ENCODE peak calls at places on chromosomes 11 and 22, in nine cellular contexts. U, P, O, C, S, A, Z, H and M are unnamed samples. For H3K4me1, the result is how much of the 10 kb centered on the place peaks cover.

GRCh38 chr11:81915045-81915444 is 818.6 kb downstream of the FAM181B start:
- DNase-seq in U (no peak), P (no peak), O (peak), C (peak), S (no peak), A (no peak), Z (no peak), H (no peak), M (no peak)

GRCh38 chr11:75166791-75167190 is 15.9 kb downstream of the SLCO2B1 start:
- DNase-seq in U (no peak), P (no peak), O (no peak), C (no peak), S (no peak), A (no peak), Z (no peak), H (no peak), M (no peak)

GRCh38 chr11:29227816-29228215 is 789.0 kb downstream of the KCNA4 start:
- DNase-seq in U (no peak), P (no peak), O (peak), C (no peak), S (no peak), A (no peak), Z (no peak), H (no peak), M (no peak)

GRCh38 chr11:103433976-103434375 is 324.8 kb downstream of the DYNC2H1 start:
- DNase-seq in U (no peak), P (no peak), O (peak), C (no peak), S (no peak), A (no peak), Z (no peak), H (no peak), M (no peak)

GRCh38 chr11:31956310-31956709 is 134.6 kb upstream of the RCN1 start:
- DNase-seq in U (no peak), P (no peak), O (no peak), C (no peak), S (no peak), A (no peak), Z (no peak), H (no peak), M (no peak)

GRCh38 chr11:12961615-12962014 is 47.5 kb upstream of the RASSF10 start:
- DNase-seq in U (no peak), P (no peak), O (peak), C (no peak), S (no peak), A (no peak), Z (no peak), H (no peak), M (no peak)

GRCh38 chr11:1392111-1392510 is 2.4 kb downstream of the BRSK2 start:
- DNase-seq in U (no peak), P (no peak), O (no peak), C (no peak), S (no peak), A (no peak), Z (no peak), H (no peak), M (no peak)

GRCh38 chr11:114279778-114280532 is 16.2 kb upstream of the NNMT start:
- DNase-seq in U (no peak), P (no peak), O (peak), C (no peak), S (no peak), A (no peak), Z (no peak), H (no peak), M (no peak)

GRCh38 chr22:39208013-39208680 is 36.6 kb downstream of the PDGFB start:
- DNase-seq in U (no peak), P (no peak), O (no peak), C (no peak), S (no peak), A (no peak), Z (no peak), H (no peak), M (no peak)

GRCh38 chr11:110295487-110296225 is 758 bp downstream of the RDX start:
- DNase-seq in U (peak), P (peak), O (peak), C (peak), S (peak), A (peak), Z (peak), H (peak), M (peak)

GRCh38 chr11:114202011-114202609 is 94.1 kb upstream of the NNMT start:
- DNase-seq in U (no peak), P (no peak), O (no peak), C (no peak), S (no peak), A (no peak), Z (no peak), H (no peak), M (no peak)

GRCh38 chr22:46165975-46166374 is 15.6 kb downstream of the PPARA start:
- DNase-seq in U (no peak), P (no peak), O (peak), C (no peak), S (no peak), A (no peak), Z (no peak), H (no peak), M (no peak)

DNA sequence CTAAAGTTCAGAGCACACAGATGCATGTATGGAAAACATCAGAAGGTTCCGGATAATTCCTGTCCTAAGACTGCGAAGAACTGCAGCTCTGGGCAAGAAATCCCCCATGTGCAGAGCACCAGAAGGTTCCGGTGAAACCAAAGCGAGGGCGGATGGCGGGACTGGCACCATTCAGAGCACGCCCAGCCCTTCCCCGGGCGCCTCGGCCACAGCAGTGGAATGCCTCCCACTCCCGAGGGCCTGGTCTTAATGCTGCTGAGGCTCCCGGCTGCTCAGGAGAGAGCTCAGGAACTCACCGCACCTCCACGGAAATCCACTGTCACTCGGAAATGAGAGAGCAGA is 43.1 kb downstream of the BRD1 start:
- DNase-seq in U (no peak), P (no peak), O (no peak), C (no peak), S (no peak), A (no peak), Z (no peak), H (no peak), M (no peak)
- H3K27ac ChIP-seq in U (no peak), P (no peak), O (no peak), C (no peak), S (no peak), A (no peak), Z (no peak), H (no peak), M (peak)

GRCh38 chr22:40679964-40680818 is 907 bp downstream of the MCHR1 start:
- DNase-seq in U (no peak), P (no peak), O (no peak), C (peak), S (peak), A (no peak), Z (no peak), H (no peak), M (no peak)

GRCh38 chr22:40679249-40679963 is at the start of gene MCHR1:
- DNase-seq in U (no peak), P (no peak), O (no peak), C (peak), S (peak), A (no peak), Z (no peak), H (no peak), M (no peak)

GRCh38 chr22:40678493-40679248 is 613 bp upstream of the MCHR1 start:
- DNase-seq in U (no peak), P (no peak), O (no peak), C (no peak), S (peak), A (no peak), Z (no peak), H (no peak), M (no peak)

GRCh38 chr22:40681451-40681850 is 2.2 kb downstream of the MCHR1 start:
- DNase-seq in U (no peak), P (no peak), O (no peak), C (no peak), S (no peak), A (no peak), Z (no peak), H (no peak), M (no peak)

DNA sequence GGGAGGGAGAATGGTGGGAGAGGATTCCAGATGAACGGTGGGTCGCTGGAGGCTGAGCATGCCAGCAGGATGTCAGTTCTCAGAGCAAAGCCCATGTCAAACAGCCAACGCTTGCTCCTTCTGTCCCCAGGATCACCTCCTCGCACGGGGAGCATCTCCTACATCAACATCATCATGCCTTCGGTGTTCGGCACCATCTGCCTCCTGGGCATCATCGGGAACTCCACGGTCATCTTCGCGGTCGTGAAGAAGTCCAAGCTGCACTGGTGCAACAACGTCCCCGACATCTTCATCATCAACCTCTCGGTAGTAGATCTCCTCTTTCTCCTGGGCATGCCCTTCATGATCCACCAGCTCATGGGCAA is 1.5 kb downstream of the MCHR1 start:
- DNase-seq in U (no peak), P (no peak), O (no peak), C (no peak), S (no peak), A (no peak), Z (no peak), H (no peak), M (no peak)
- H3K4me1 ChIP-seq in U (under half), P (under half), O (under half), C (under half), S (under half), A (under half), Z (under half), H (under half), M (under half)

DNA sequence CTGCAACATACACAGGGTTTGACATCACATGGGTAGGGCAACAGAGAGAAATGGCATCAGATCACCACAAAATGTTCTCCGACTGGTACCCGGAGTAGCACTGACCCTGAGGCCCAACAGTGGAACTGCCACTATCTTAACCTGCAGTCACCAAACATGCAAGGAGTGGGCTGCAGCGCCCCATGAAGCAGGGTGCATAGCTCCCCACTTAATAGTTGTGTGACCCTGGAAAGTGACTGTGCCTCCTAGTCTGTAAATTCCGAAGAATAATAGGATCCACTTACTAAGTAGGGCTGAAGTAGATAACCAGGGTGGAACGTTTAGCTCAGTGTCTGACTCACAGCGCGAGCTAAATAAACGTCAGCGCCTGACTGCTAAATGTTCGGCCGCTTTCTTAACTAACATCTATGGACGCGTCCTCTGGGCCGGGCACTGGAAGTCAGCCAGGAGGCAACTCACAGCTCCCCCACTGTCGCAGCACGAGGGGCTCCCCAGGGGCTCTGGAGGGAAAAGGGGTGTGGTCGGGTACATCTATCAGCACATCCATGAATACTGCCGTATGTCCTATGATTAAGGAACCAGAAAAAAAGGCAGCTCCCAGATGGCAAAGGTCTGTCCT is 777 bp downstream of the LTO1 start:
- DNase-seq in U (peak), P (peak), O (peak), C (peak), S (peak), A (no peak), Z (no peak), H (peak), M (peak)
- TF ChIP-seq CTCF in U (no peak), P (peak), O (no peak), C (no peak), S (no peak), A (no peak), Z (no peak), H (no peak), M (no peak)

DNA sequence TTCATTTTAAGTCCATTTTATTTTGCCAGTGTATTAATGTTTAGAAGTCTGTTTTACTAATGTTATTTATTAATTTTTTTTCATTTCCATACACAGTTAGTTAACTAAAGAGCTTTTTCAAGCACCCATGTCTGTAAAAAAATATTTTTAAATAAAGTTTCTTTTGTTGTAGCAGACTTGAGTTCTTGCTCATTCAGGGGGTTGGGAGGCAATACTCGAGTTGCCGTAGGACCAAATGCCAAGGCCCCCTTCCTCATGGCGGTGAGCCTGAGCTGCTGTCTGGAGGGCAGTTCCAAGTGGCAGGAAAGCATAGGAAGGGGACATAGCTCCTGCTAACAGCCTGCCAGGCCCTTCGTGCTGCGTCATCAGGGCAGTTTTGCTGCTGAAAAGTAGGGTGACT is 9.0 kb downstream of the MCAM start:
- DNase-seq in U (no peak), P (no peak), O (no peak), C (no peak), S (no peak), A (no peak), Z (no peak), H (no peak), M (no peak)
- H3K27ac ChIP-seq in U (no peak), P (no peak), O (no peak), C (no peak), S (no peak), A (peak), Z (peak), H (peak), M (peak)

GRCh38 chr22:29332886-29333496 is 17.5 kb upstream of the RASL10A start:
- DNase-seq in U (no peak), P (no peak), O (no peak), C (no peak), S (no peak), A (no peak), Z (no peak), H (no peak), M (no peak)

GRCh38 chr22:29335656-29336055 is 20.2 kb upstream of the RASL10A start:
- DNase-seq in U (no peak), P (no peak), O (no peak), C (no peak), S (no peak), A (no peak), Z (no peak), H (no peak), M (no peak)

GRCh38 chr22:29334148-29334547 is 18.7 kb upstream of the RASL10A start:
- DNase-seq in U (no peak), P (no peak), O (no peak), C (no peak), S (no peak), A (no peak), Z (no peak), H (no peak), M (no peak)

GRCh38 chr22:29336751-29337490 is 21.4 kb upstream of the RASL10A start:
- DNase-seq in U (no peak), P (peak), O (no peak), C (no peak), S (no peak), A (peak), Z (no peak), H (no peak), M (peak)

GRCh38 chr22:29334696-29335344 is 19.3 kb upstream of the RASL10A start:
- DNase-seq in U (no peak), P (no peak), O (no peak), C (no peak), S (no peak), A (no peak), Z (no peak), H (no peak), M (no peak)
- H3K4me1 ChIP-seq in U (under half), P (under half), O (under half), C (under half), S (under half), A (under half), Z (under half), H (under half), M (half or more)

DNA sequence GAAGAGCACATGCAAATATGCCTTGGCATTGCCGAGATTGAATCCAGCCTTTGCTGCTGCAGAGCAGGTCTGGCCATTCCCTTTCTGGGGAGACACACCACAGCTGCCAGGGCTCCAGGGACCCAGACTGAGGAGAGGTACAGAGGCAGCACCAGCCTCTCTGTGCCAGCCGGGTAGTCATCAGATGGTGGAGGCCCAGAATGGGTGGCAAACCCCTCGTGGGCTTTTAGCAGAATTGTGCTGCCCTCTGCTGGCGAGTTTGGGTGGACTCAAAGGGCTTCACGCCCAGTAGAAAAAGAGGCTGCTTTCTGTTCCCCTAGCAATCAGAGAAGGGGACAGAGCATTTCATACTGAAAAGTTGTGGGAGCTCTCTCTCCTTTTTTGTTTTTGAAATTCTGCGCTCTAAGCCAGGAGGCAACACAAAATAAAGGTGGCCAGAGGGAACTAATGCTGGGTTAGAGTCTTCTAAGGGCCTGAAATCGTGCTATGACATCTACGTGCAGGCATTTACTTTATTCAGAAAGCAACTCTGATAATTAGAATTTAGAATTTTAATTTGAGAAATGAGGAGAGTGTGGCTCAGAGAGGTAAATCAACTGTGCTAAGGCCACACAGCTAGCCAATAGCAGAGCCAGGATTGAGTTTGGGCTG is 158.8 kb upstream of the NAV2 start:
- DNase-seq in U (peak), P (peak), O (peak), C (peak), S (peak), A (peak), Z (peak), H (peak), M (peak)
- TF ChIP-seq CTCF in U (peak), P (peak), O (peak), C (peak), S (peak), A (peak), Z (peak), H (peak), M (peak)

DNA sequence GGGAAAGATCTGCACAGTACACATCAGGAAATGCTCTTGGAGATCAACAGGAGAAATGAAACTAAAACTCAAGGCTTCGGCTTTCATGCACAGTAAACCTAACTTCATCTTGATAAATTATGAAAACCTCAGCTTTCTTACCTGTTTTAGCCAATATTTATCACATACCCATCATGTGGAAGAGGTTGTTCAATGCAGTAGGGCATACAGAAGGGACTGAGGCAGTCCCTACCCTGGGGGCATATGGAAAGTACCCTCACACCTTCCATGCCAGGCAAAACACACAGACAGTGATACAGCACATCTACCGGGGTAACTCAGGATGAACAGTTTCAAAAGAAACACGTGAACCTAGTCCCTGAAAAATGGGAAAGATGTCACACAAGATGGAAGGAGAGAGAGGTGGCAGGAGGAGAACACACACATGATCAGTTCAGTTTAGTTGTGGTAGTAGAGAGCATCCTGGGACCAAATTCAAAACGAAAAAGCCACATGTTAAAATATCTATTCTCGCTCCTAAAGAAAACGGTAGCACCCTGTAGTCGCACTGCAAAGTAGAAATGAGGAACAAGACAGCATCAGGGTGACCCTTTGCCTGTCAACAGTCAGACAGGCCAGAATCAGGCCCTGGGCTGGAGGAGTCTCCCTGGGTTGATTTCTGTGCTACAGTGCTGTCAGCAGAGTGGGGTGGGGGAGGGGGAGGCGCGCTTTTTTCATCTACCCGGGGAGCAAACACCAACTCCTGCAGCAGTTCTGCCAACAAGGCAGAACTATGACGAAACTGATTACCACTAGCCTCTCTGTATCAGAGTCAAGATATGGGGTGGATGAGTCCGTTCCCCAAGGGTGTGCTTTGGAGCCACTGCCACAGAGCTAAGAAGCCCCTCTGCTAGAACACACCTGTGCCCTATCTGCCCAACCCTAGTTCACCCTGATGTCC is 1.3 kb downstream of the HIRA start:
- DNase-seq in U (peak), P (no peak), O (peak), C (peak), S (peak), A (no peak), Z (peak), H (peak), M (no peak)
- H3K27ac ChIP-seq in U (peak), P (no peak), O (peak), C (peak), S (no peak), A (peak), Z (peak), H (peak), M (peak)

GRCh38 chr11:73945396-73945795 is 5.4 kb upstream of the DNAJB13 start:
- DNase-seq in U (no peak), P (peak), O (no peak), C (no peak), S (no peak), A (no peak), Z (no peak), H (no peak), M (no peak)
- H3K4me1 ChIP-seq in U (under half), P (under half), O (under half), C (under half), S (under half), A (under half), Z (under half), H (under half), M (under half)